ENCODE peak calls at places on chromosomes 7 and 10, in five cellular contexts. V is A549, J is stomach, M is HepG2, O is ovary. K is an unnamed sample.

GRCh38 chr10:106795619-106796018 is 368.9 kb downstream of the SORCS1 start:
- DNase-seq in O (peak), V (peak), M (peak), J (no peak), K (peak)

GRCh38 chr7:105339404-105340316 is 49.1 kb downstream of the SRPK2 start:
- DNase-seq in O (no peak), J (no peak), V (no peak), M (no peak), K (no peak)

GRCh38 chr10:12344375-12345110 is 4.8 kb upstream of the CAMK1D start:
- DNase-seq in J (no peak), M (no peak), V (no peak), O (no peak), K (no peak)

GRCh38 chr7:156064921-156065386 is 252.7 kb upstream of the SHH start:
- DNase-seq in V (peak), J (no peak), M (peak), O (no peak), K (no peak)

GRCh38 chr10:13629116-13629515 is 42.4 kb downstream of the PRPF18 start:
- DNase-seq in O (no peak), V (no peak), J (no peak), M (no peak), K (no peak)

GRCh38 chr7:17289074-17289665 is 9.3 kb upstream of the AHR start:
- DNase-seq in V (no peak), O (peak), J (peak), M (no peak), K (no peak)

GRCh38 chr10:98687685-98688084 is 240.9 kb upstream of the HPS1 start:
- DNase-seq in O (no peak), M (no peak), V (no peak), J (no peak), K (no peak)

GRCh38 chr10:128274938-128275337 is 148.7 kb upstream of the MKI67 start:
- DNase-seq in M (no peak), O (no peak), J (no peak), V (no peak), K (no peak)

GRCh38 chr10:127578628-127579305 is 29.7 kb downstream of the NPS start:
- DNase-seq in V (no peak), J (no peak), O (no peak), M (no peak), K (no peak)

GRCh38 chr7:37510043-37510634 is 61.5 kb upstream of the ELMO1 start:
- DNase-seq in J (no peak), O (no peak), M (peak), V (no peak), K (no peak)

GRCh38 chr7:100003711-100004661 is 11.4 kb upstream of the ZKSCAN1 start:
- DNase-seq in V (peak), M (peak), O (no peak), J (peak), K (peak)

GRCh38 chr7:155438778-155439177 is 19.2 kb upstream of the EN2 start:
- DNase-seq in V (no peak), J (no peak), O (no peak), M (no peak), K (no peak)

GRCh38 chr7:138396251-138397070 is 63.6 kb upstream of the TRIM24 start:
- DNase-seq in V (peak), M (peak), O (no peak), J (peak), K (peak)

GRCh38 chr7:106964455-106964854 is 80.0 kb upstream of the PRKAR2B start:
- DNase-seq in M (no peak), J (no peak), V (no peak), O (no peak), K (no peak)

GRCh38 chr7:66187894-66188293 is 17.2 kb upstream of the TPST1 start:
- DNase-seq in V (no peak), O (no peak), J (no peak), M (no peak), K (no peak)

GRCh38 chr10:132255489-132256344 is 52.0 kb downstream of the STK32C start:
- DNase-seq in M (no peak), O (no peak), V (no peak), J (no peak), K (no peak)

GRCh38 chr7:7534031-7534430 is 1.6 kb downstream of the COL28A1 start:
- DNase-seq in M (no peak), V (no peak), J (no peak), O (no peak), K (no peak)

GRCh38 chr7:127393370-127394058 is 1.0 kb upstream of the ZNF800 start:
- DNase-seq in V (no peak), M (no peak), J (no peak), O (no peak), K (no peak)

GRCh38 chr10:103855852-103856496 is 598 bp upstream of the SH3PXD2A start:
- DNase-seq in V (no peak), J (no peak), O (no peak), M (peak), K (no peak)

GRCh38 chr7:23471090-23471859 is 984 bp upstream of the IGF2BP3 start:
- DNase-seq in M (peak), J (no peak), V (peak), O (no peak), K (peak)

GRCh38 chr7:130426541-130426940 is 14.3 kb downstream of the CEP41 start:
- DNase-seq in V (no peak), M (no peak), J (no peak), O (no peak), K (no peak)

GRCh38 chr7:139748373-139748765 is 29.4 kb downstream of the HIPK2 start:
- DNase-seq in O (peak), V (no peak), M (no peak), J (no peak), K (no peak)

GRCh38 chr7:88218836-88219605 is 817 bp downstream of the SRI start:
- DNase-seq in J (peak), M (no peak), V (no peak), O (peak), K (peak)

GRCh38 chr7:133434246-133434865 is 181.5 kb downstream of the EXOC4 start:
- DNase-seq in M (peak), J (no peak), O (no peak), V (peak), K (no peak)

GRCh38 chr7:123748171-123748733 is 551 bp downstream of the WASL start:
- DNase-seq in M (no peak), O (peak), V (peak), J (peak), K (peak)

GRCh38 chr7:113289140-113289740 is 170.9 kb upstream of the SMIM30 start:
- DNase-seq in V (peak), O (no peak), J (no peak), M (peak), K (no peak)

GRCh38 chr10:33760544-33760943 is 426.1 kb upstream of the NRP1 start:
- DNase-seq in M (no peak), O (no peak), J (no peak), V (no peak), K (no peak)

GRCh38 chr7:101598422-101598957 is 30.6 kb downstream of the MYL10 start:
- DNase-seq in V (no peak), J (peak), O (no peak), M (peak), K (peak)
- TF ChIP-seq EP300 in V (no peak), J (no peak), O (no peak), M (no peak), K (no peak)

DNA sequence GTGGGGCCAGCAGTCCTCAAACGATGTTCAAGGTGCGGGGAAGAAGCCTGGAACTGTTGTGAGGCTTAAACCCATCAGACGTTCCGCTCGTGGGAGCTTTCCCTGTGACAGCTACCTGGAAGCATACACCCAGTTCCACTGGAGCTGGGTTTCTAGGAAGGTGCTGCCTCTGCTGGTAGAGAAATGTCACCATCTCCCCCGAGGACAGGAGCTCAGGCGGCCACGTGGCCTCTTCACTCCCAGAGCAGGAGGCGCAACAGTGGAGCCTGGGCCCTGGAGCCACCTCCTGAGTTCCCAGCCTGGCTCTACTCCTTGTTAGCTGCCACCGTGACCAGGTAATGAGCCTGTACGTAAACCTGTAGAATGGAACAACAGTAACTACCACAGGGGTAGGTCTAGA is 156.1 kb downstream of the ADARB2 start:
- DNase-seq in J (no peak), O (no peak), V (no peak), M (no peak), K (no peak)
- TF ChIP-seq CTCF in J (no peak), O (no peak), V (no peak), M (peak), K (no peak)

GRCh38 chr10:30436200-30436599 is 2.2 kb downstream of the MAP3K8 start:
- DNase-seq in O (no peak), J (peak), V (peak), M (no peak), K (peak)
- TF ChIP-seq POLR2A in O (no peak), J (no peak), V (no peak), M (no peak), K (no peak)

GRCh38 chr7:95636140-95636539 is 39.8 kb upstream of the PDK4 start:
- DNase-seq in O (no peak), V (no peak), J (no peak), M (no peak), K (no peak)

GRCh38 chr7:95632609-95633008 is 36.3 kb upstream of the PDK4 start:
- DNase-seq in O (no peak), J (no peak), M (no peak), V (no peak), K (no peak)

GRCh38 chr7:95628831-95629439 is 32.6 kb upstream of the PDK4 start:
- DNase-seq in M (no peak), O (no peak), J (no peak), V (peak), K (no peak)

GRCh38 chr7:95630702-95631458 is 34.6 kb upstream of the PDK4 start:
- DNase-seq in O (no peak), J (no peak), V (no peak), M (no peak), K (no peak)

DNA sequence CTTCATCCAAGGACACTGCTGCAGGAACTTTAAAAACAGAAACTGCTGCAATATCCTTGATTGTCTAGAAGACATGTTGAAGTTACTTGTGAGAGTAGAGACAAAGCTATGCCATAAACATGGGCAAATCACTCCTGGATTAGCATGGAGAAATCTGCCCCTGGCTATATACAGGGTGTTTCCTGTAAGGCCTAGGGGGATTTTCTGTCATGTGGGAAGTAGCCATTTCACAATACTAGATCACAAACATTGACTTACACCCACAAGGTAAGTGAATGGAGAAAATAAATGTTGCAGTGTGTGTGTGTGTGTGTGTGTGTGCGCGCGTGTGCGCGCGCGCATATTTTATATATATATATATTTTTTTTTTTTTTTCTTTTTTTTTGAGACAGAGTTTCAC is 35.2 kb upstream of the PDK4 start:
- DNase-seq in M (no peak), V (no peak), J (no peak), O (no peak), K (no peak)
- TF ChIP-seq EP300 in M (no peak), V (no peak), J (no peak), O (no peak), K (no peak)

GRCh38 chr10:77196616-77197015 is 441.0 kb downstream of the KCNMA1 start:
- DNase-seq in O (no peak), V (no peak), M (no peak), J (no peak), K (no peak)

GRCh38 chr10:77201135-77202111 is 436.2 kb downstream of the KCNMA1 start:
- DNase-seq in V (no peak), M (no peak), O (no peak), J (no peak), K (no peak)

GRCh38 chr10:77192402-77192801 is 445.2 kb downstream of the KCNMA1 start:
- DNase-seq in J (no peak), V (no peak), O (no peak), M (no peak), K (no peak)

GRCh38 chr10:77195101-77195500 is 442.5 kb downstream of the KCNMA1 start:
- DNase-seq in J (no peak), M (no peak), O (no peak), V (peak), K (no peak)

GRCh38 chr10:77197544-77197943 is 440.1 kb downstream of the KCNMA1 start:
- DNase-seq in V (no peak), J (no peak), O (no peak), M (no peak), K (no peak)
- TF ChIP-seq CTCF in V (no peak), J (no peak), O (no peak), M (no peak), K (no peak)

GRCh38 chr10:25867321-25867720 is 66.7 kb upstream of the MYO3A start:
- DNase-seq in V (no peak), M (no peak), O (no peak), J (no peak), K (no peak)

GRCh38 chr10:25869609-25870008 is 64.4 kb upstream of the MYO3A start:
- DNase-seq in J (no peak), V (no peak), M (no peak), O (no peak), K (no peak)

GRCh38 chr10:25869067-25869591 is 64.9 kb upstream of the MYO3A start:
- DNase-seq in O (no peak), J (no peak), V (no peak), M (no peak), K (no peak)

GRCh38 chr10:25865267-25865666 is 68.8 kb upstream of the MYO3A start:
- DNase-seq in J (no peak), M (no peak), O (no peak), V (no peak), K (no peak)
- TF ChIP-seq POLR2A in J (no peak), M (no peak), O (no peak), V (no peak), K (no peak)

GRCh38 chr7:20220293-20220755 is 3.1 kb upstream of the MACC1 start:
- DNase-seq in J (no peak), V (no peak), M (no peak), O (no peak), K (no peak)

GRCh38 chr7:20219446-20220292 is 2.5 kb upstream of the MACC1 start:
- DNase-seq in V (peak), J (peak), O (no peak), M (peak), K (peak)

GRCh38 chr7:20222219-20222828 is 5.1 kb upstream of the MACC1 start:
- DNase-seq in J (no peak), O (no peak), M (no peak), V (no peak), K (no peak)

GRCh38 chr7:20219062-20219445 is 1.9 kb upstream of the MACC1 start:
- DNase-seq in M (no peak), O (no peak), V (no peak), J (no peak), K (no peak)

DNA sequence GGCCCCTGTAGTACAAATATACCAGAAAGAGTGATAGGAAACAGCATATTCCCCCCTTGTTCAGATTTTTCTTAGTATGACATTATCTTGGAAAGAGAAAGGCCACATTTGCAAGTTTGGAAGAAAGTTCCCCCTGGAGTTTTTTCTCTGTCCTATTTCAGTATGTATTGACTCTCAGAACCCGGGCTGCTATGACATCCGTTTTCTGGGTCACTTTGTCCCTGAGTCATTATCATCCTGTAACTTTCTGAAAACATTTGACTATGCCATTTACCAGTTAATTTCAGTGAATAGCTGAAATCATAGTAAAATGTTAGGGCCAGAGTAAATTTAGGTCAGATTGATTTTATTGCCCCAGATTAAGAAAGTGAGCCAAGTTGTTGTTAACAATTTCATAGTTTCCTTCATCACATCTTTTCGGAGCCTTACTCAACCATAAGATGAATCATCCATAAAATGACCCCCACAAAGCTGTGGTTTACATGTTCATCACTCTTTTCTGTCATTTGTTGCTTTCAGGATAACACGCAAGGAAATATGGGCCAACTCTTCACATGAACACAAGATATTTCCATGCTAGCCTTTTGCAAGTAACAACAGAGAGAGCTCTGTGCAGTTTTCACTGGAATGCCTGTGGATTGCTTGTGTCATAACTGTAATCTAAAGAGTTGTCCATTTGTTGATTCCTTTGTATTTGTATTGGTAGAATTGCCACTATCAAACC is 3.8 kb upstream of the MACC1 start:
- DNase-seq in J (no peak), M (no peak), V (no peak), O (no peak), K (peak)
- TF ChIP-seq EP300 in J (no peak), M (no peak), V (no peak), O (no peak), K (no peak)

GRCh38 chr10:131046194-131046593 is 265.3 kb downstream of the TCERG1L start:
- DNase-seq in O (no peak), M (no peak), V (no peak), J (no peak), K (no peak)

GRCh38 chr10:131047501-131047900 is 264.0 kb downstream of the TCERG1L start:
- DNase-seq in O (no peak), J (no peak), M (no peak), V (no peak), K (no peak)

GRCh38 chr10:131041361-131041916 is 270.1 kb downstream of the TCERG1L start:
- DNase-seq in O (no peak), J (no peak), V (no peak), M (no peak), K (no peak)

GRCh38 chr10:131044379-131044778 is 267.1 kb downstream of the TCERG1L start:
- DNase-seq in O (no peak), J (no peak), M (no peak), V (no peak), K (no peak)

GRCh38 chr10:131043039-131043691 is 268.4 kb downstream of the TCERG1L start:
- DNase-seq in M (no peak), O (no peak), V (no peak), J (no peak), K (no peak)
- TF ChIP-seq CTCF in M (no peak), O (no peak), V (no peak), J (no peak), K (no peak)

GRCh38 chr7:80908360-80908797 is 10.5 kb downstream of the SEMA3C start:
- DNase-seq in O (no peak), J (no peak), V (no peak), M (no peak), K (no peak)
- TF ChIP-seq POLR2A in O (no peak), J (no peak), V (no peak), M (no peak), K (no peak)

DNA sequence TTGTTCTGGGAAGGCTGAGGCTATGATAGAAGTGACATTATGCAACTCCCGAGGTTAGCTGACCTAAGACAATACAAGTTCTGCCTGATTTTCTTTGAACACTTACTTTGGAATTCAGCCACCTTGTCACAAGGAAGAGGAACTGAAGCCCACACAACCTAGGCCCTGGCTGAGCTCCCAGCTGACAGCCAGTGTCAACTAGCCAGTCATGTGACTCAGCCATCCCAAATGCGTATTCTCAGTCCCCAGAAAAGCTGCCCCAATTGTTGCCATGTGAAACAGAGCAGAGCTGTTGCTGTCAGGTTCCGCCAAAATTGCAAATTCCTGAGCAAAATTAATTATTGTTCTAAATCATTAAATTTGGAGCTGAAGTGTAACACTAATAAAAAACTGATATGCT is 1010.0 kb downstream of the XPNPEP1 start:
- DNase-seq in O (no peak), V (no peak), J (no peak), M (no peak), K (no peak)
- TF ChIP-seq EP300 in O (no peak), V (no peak), J (no peak), M (no peak), K (no peak)

K was measured in transverse colon.